ENCODE peak calls at places on chromosomes 6 and 20, in ten cellular contexts. W is mesothelial cell of epicardium; C is coronary artery; P is GM04504; A is activated T-cell treated with anti-CD3 and anti-CD28 coated beads, Interleukin-2, amount 50 U/mL, for 4 hours; V is NCI-H2029; T is MV-4-11; L is Peyer's patch; Z is tibial nerve; Q is epithelial cell of esophagus. F is an unnamed sample.

GRCh38 chr20:9889270-9889981 is 50.5 kb upstream of the PAK5 start:
- DNase-seq in W (no peak), C (no peak), P (no peak), A (no peak), V (peak; percentile 6), T (peak; percentile 85), L (no peak), Z (no peak), Q (no peak), F (no peak)

GRCh38 chr6:43060034-43060754 is 763 bp downstream of the KLC4 start:
- DNase-seq in W (no peak), C (no peak), P (no peak), A (no peak), V (peak; percentile 33), T (no peak), L (no peak), Z (no peak), Q (peak; percentile 63), F (no peak)

GRCh38 chr6:30258204-30258603 is 45.0 kb upstream of the TRIM26 start:
- DNase-seq in W (no peak), C (no peak), P (no peak), A (no peak), V (no peak), T (no peak), L (no peak), Z (no peak), Q (no peak), F (no peak)

GRCh38 chr6:99151634-99152344 is 197.7 kb downstream of the FAXC start:
- DNase-seq in W (peak; percentile 56), C (no peak), P (peak; percentile 1), A (no peak), V (no peak), T (no peak), L (no peak), Z (no peak), Q (peak; percentile 65), F (peak; percentile 11)

GRCh38 chr6:76448109-76448508 is 375.6 kb upstream of the IMPG1 start:
- DNase-seq in W (no peak), C (no peak), P (no peak), A (no peak), V (no peak), T (no peak), L (no peak), Z (no peak), Q (no peak), F (no peak)

GRCh38 chr6:139135578-139136545 is 982 bp downstream of the HECA start:
- DNase-seq in W (peak; percentile 61), C (no peak), P (no peak), A (peak; percentile 44), V (no peak), T (peak; percentile 51), L (peak; percentile 73), Z (no peak), Q (peak; percentile 30), F (peak; percentile 66)

GRCh38 chr20:38172344-38172743 is 7.3 kb upstream of the TGM2 start:
- DNase-seq in W (no peak), C (no peak), P (no peak), A (no peak), V (no peak), T (no peak), L (no peak), Z (no peak), Q (peak; percentile 41), F (no peak)

GRCh38 chr6:20487669-20488375 is 46.4 kb upstream of the CDKAL1 start:
- DNase-seq in W (no peak), C (no peak), P (no peak), A (no peak), V (no peak), T (no peak), L (no peak), Z (no peak), Q (no peak), F (no peak)